ENCODE peak calls at places on chromosome 11, in four cellular contexts. J, F, I and V are unnamed samples.
A peak's percentile ranks its signal among the peaks of the same experiment; 100 is the strongest.

GRCh38 chr11:86255896-86256295 is 11.3 kb downstream of the EED start:
- DNase-seq in I (no peak), J (no peak), F (no peak), V (no peak)

GRCh38 chr11:8006349-8006977 is 19.3 kb downstream of the EIF3F start:
- DNase-seq in I (peak; percentile 74), F (peak; percentile 30), J (no peak), V (peak; percentile 67)

GRCh38 chr11:62373464-62374110 is 36.3 kb downstream of the ASRGL1 start:
- DNase-seq in J (no peak), F (no peak), I (no peak), V (no peak)

GRCh38 chr11:79390923-79391322 is 49.9 kb downstream of the TENM4 start:
- DNase-seq in J (no peak), F (no peak), I (no peak), V (no peak)

GRCh38 chr11:113957016-113957415 is 17.9 kb upstream of the HTR3A start:
- DNase-seq in F (no peak), I (no peak), J (no peak), V (no peak)

GRCh38 chr11:111555255-111555654 is 14.7 kb downstream of the LAYN start:
- DNase-seq in J (no peak), I (peak; percentile 76), F (no peak), V (no peak)

GRCh38 chr11:1049431-1049891 is 12.9 kb upstream of the MUC6 start:
- DNase-seq in I (no peak), F (no peak), J (no peak), V (no peak)

GRCh38 chr11:114110948-114111347 is 51.4 kb downstream of the ZBTB16 start:
- DNase-seq in F (no peak), J (no peak), I (peak; percentile 76), V (no peak)

GRCh38 chr11:1205121-1205986 is 17.5 kb upstream of the MUC5B start:
- DNase-seq in I (no peak), J (no peak), F (no peak), V (no peak)

GRCh38 chr11:134207538-134208239 is 16.1 kb downstream of the NCAPD3 start:
- DNase-seq in F (peak; percentile 49), I (peak; percentile 24), J (peak; percentile 67), V (no peak)

GRCh38 chr11:30172872-30173271 is 57.9 kb upstream of the FSHB start:
- DNase-seq in F (no peak), J (no peak), I (no peak), V (no peak)

GRCh38 chr11:92707665-92708064 is 261.8 kb upstream of the MTNR1B start:
- DNase-seq in F (no peak), J (no peak), I (no peak), V (no peak)

GRCh38 chr11:111913997-111914396 is 1.5 kb downstream of the HSPB2 start:
- DNase-seq in I (peak; percentile 69), J (no peak), F (no peak), V (no peak)

GRCh38 chr11:10456519-10456918 is 1.5 kb downstream of the AMPD3 start:
- DNase-seq in F (no peak), I (no peak), J (no peak), V (no peak)

GRCh38 chr11:71164621-71165020 is 87.8 kb downstream of the SHANK2 start:
- DNase-seq in J (no peak), I (no peak), F (no peak), V (no peak)

GRCh38 chr11:7612661-7613393 is 60.5 kb downstream of the CYB5R2 start:
- DNase-seq in J (no peak), I (no peak), F (no peak), V (peak; percentile 38)